ENCODE peak calls at places on chromosomes 3 and 15, in eight cellular contexts. T is sigmoid colon; Z is prostate gland; Y is GM23248; H is testis; W is HFF-Myc; B is stimulated activated CD4-positive, alpha-beta T cell treated with anti-CD3 and anti-CD28 coated beads, Interleukin-15, amount 100 ng/mL, for 1 hour; O is SHP77. Q is an unnamed sample.

GRCh38 chr3:64595253-64595694 is 92.5 kb downstream of the ADAMTS9 start:
- DNase-seq in T (peak; percentile 87), Z (no peak), Y (peak; percentile 90), H (peak; percentile 78), W (no peak), B (no peak), O (no peak), Q (peak; percentile 70)

GRCh38 chr3:13019243-13019701 is 54.0 kb downstream of the IQSEC1 start:
- DNase-seq in T (peak; percentile 85), Z (no peak), Y (peak; percentile 83), H (no peak), W (peak; percentile 76), B (no peak), O (no peak), Q (peak; percentile 76)

GRCh38 chr3:52436500-52437106 is 8.3 kb downstream of the SEMA3G start:
- DNase-seq in T (peak; percentile 45), Z (no peak), Y (peak; percentile 70), H (no peak), W (no peak), B (no peak), O (no peak), Q (peak; percentile 53)

GRCh38 chr15:65516997-65517865 is at the start of gene DPP8:
- DNase-seq in T (peak; percentile 96), Z (peak; percentile 86), Y (peak; percentile 97), H (peak; percentile 95), W (peak; percentile 80), B (peak; percentile 87), O (peak; percentile 98), Q (peak; percentile 94)

GRCh38 chr3:141236351-141236750 is 4.7 kb downstream of the PXYLP1 start:
- DNase-seq in T (no peak), Z (no peak), Y (no peak), H (no peak), W (no peak), B (no peak), O (no peak), Q (no peak)

GRCh38 chr15:28992340-28992864 is 106.6 kb downstream of the APBA2 start:
- DNase-seq in T (no peak), Z (no peak), Y (no peak), H (no peak), W (no peak), B (no peak), O (no peak), Q (no peak)

GRCh38 chr3:128965818-128966217 is 28.1 kb downstream of the CFAP92 start:
- DNase-seq in T (no peak), Z (no peak), Y (no peak), H (no peak), W (no peak), B (no peak), O (no peak), Q (no peak)

GRCh38 chr3:195909294-195909644 is 918 bp upstream of the TNK2 start:
- DNase-seq in T (no peak), Z (no peak), Y (peak; percentile 65), H (no peak), W (no peak), B (no peak), O (no peak), Q (peak; percentile 27)

GRCh38 chr15:90478981-90479481 is 50.7 kb upstream of the CRTC3 start:
- DNase-seq in T (no peak), Z (peak; percentile 88), Y (no peak), H (no peak), W (no peak), B (no peak), O (no peak), Q (no peak)

GRCh38 chr3:144864646-144865045 is 893.0 kb downstream of the DIPK2A start:
- DNase-seq in T (no peak), Z (no peak), Y (no peak), H (no peak), W (no peak), B (no peak), O (no peak), Q (no peak)

GRCh38 chr3:62184559-62184958 is 188.8 kb downstream of the FEZF2 start:
- DNase-seq in T (no peak), Z (peak; percentile 10), Y (peak; percentile 23), H (peak; percentile 50), W (no peak), B (no peak), O (no peak), Q (no peak)

GRCh38 chr15:33201376-33202189 is 7.1 kb upstream of the FMN1 start:
- DNase-seq in T (no peak), Z (no peak), Y (peak; percentile 77), H (no peak), W (peak; percentile 21), B (peak; percentile 28), O (peak; percentile 87), Q (peak; percentile 20)

GRCh38 chr15:28987337-28987736 is 101.6 kb downstream of the APBA2 start:
- DNase-seq in T (no peak), Z (no peak), Y (no peak), H (no peak), W (no peak), B (no peak), O (no peak), Q (no peak)

GRCh38 chr15:44426975-44427755 is at the start of gene CTDSPL2:
- DNase-seq in T (peak; percentile 99), Z (peak; percentile 98), Y (peak; percentile 100), H (peak; percentile 99), W (peak; percentile 96), B (peak; percentile 88), O (peak; percentile 97), Q (peak; percentile 98)

GRCh38 chr15:83094592-83094991 is 12.9 kb upstream of the TM6SF1 start:
- DNase-seq in T (no peak), Z (no peak), Y (no peak), H (no peak), W (no peak), B (no peak), O (no peak), Q (no peak)

GRCh38 chr15:74988007-74988800 is 7.2 kb upstream of the SCAMP5 start:
- DNase-seq in T (no peak), Z (no peak), Y (peak; percentile 41), H (no peak), W (no peak), B (no peak), O (peak; percentile 73), Q (peak; percentile 7)

GRCh38 chr3:184332370-184333090 is 4.9 kb upstream of the FAM131A start:
- DNase-seq in T (no peak), Z (no peak), Y (peak; percentile 95), H (no peak), W (no peak), B (no peak), O (no peak), Q (peak; percentile 95)

GRCh38 chr3:126696701-126697267 is 7.3 kb upstream of the CHCHD6 start:
- DNase-seq in T (no peak), Z (no peak), Y (no peak), H (no peak), W (no peak), B (no peak), O (no peak), Q (no peak)

GRCh38 chr15:40093224-40093842 is 15.3 kb downstream of the BMF start:
- DNase-seq in T (peak; percentile 72), Z (no peak), Y (peak; percentile 62), H (no peak), W (no peak), B (no peak), O (no peak), Q (peak; percentile 26)

GRCh38 chr3:56799251-56799882 is 2.4 kb downstream of the ARHGEF3 start:
- DNase-seq in T (no peak), Z (peak; percentile 56), Y (peak; percentile 65), H (no peak), W (peak; percentile 40), B (no peak), O (peak; percentile 76), Q (peak; percentile 63)